ENCODE peak calls at places on chromosome 19, in five cellular contexts. Z is A549, I is IMR-90, U is HepG2, F is H1. W is an unnamed sample.

GRCh38 chr19:35545855-35546381 is 492 bp downstream of the TMEM147 start:
- DNase-seq in Z (peak), I (no peak), U (no peak), F (no peak), W (peak)

GRCh38 chr19:10224337-10224736 is 6.8 kb downstream of the S1PR2 start:
- DNase-seq in Z (no peak), I (no peak), U (no peak), F (no peak), W (no peak)

GRCh38 chr19:58346961-58347929 is 6.0 kb downstream of the A1BG start:
- DNase-seq in Z (peak), I (peak), U (no peak), F (peak), W (peak)

GRCh38 chr19:13169769-13170168 is 19.6 kb downstream of the IER2 start:
- DNase-seq in Z (peak), I (peak), U (no peak), F (no peak), W (no peak)

GRCh38 chr19:22503524-22503923 is 81.4 kb upstream of the ZNF98 start:
- DNase-seq in Z (no peak), I (no peak), U (no peak), F (no peak), W (no peak)

GRCh38 chr19:4375164-4375619 is 25.2 kb downstream of the SH3GL1 start:
- DNase-seq in Z (peak), I (no peak), U (peak), F (peak), W (peak)

GRCh38 chr19:35563207-35563829 is at the start of gene ATP4A:
- DNase-seq in Z (no peak), I (no peak), U (no peak), F (no peak), W (no peak)

GRCh38 chr19:36183455-36183741 is 31.1 kb downstream of the ZNF565 start:
- DNase-seq in Z (no peak), I (no peak), U (no peak), F (no peak), W (no peak)

GRCh38 chr19:34500656-34501120 is 19.1 kb downstream of the WTIP start:
- DNase-seq in Z (no peak), I (no peak), U (no peak), F (no peak), W (no peak)

GRCh38 chr19:7337380-7338194 is 11.2 kb upstream of the ARHGEF18 start:
- DNase-seq in Z (no peak), I (no peak), U (no peak), F (no peak), W (no peak)

DNA sequence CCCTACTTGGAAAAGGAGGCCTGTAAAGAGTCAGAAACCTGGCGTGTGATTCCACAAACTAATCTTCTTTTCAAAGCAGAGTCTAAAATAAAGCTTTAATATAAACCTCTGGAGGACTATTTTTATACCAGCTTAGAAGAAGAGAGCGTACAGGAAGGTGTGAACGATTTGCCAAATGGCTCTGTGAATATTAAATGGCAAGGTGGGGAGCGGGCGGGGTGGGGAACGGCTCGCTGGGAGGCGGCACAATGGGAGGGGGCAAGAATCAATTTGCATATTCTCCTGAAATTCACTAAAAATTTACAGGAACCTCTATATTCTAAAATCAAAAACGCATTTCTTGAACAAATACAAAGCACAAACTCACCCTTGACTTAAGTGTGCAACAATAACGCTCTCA is 982 bp downstream of the ZNF780B start:
- DNase-seq in Z (no peak), I (no peak), U (no peak), F (no peak), W (peak)
- H3K4me3 ChIP-seq in Z (peak), I (peak), U (peak), F (peak), W (peak)

GRCh38 chr19:8426283-8426682 is 13.2 kb downstream of the MARCHF2 start:
- DNase-seq in Z (no peak), I (no peak), U (no peak), F (no peak), W (no peak)

GRCh38 chr19:8429044-8429443 is 15.7 kb upstream of the HNRNPM start:
- DNase-seq in Z (no peak), I (no peak), U (no peak), F (no peak), W (no peak)

GRCh38 chr19:8421484-8422461 is 8.7 kb downstream of the MARCHF2 start:
- DNase-seq in Z (no peak), I (no peak), U (peak), F (no peak), W (no peak)

GRCh38 chr19:8423821-8424223 is 10.7 kb downstream of the MARCHF2 start:
- DNase-seq in Z (peak), I (peak), U (peak), F (no peak), W (peak)
- TF ChIP-seq USF2 in Z (no peak), I (no peak), U (no peak), F (no peak), W (no peak)

DNA sequence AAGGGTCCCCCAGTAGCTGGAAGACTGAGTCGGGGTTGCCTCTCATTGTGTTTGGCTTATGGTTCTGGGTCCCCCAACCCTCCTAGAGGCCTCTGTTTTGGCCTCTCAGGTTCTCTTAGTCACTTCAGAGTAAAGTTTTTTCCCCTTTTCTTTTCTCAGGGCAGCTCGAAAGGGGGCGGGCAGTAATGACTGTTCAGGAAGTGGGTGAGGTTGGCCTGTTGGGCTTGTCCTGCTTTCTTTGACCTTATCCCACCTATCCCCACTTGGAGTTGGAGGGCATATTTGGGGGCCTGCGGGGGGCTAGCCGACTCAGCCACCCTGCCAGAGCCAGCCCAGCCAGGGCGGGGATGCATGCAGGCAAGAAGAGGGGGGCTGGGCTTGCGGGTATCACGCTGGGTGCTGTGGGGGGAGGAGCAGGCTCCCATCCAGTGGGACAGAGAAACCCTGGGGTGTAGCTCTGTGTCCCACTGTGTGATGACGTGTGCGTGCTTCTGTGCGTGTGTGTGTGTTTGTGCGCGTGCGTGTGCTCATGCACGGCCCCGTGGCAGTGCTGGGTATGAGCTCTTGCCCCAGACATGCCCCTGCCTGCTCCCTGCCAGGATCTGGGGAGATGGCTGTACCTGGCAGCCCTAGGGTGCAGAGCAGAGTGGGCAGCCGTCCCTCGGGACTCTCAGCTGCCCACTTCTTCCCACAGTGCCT is 1.4 kb downstream of the CIC start:
- DNase-seq in Z (peak), I (no peak), U (no peak), F (no peak), W (peak)
- H3K4me3 ChIP-seq in Z (peak), I (peak), U (peak), F (no peak), W (peak)

GRCh38 chr19:32550666-32551065 is 30.3 kb upstream of the PDCD5 start:
- DNase-seq in Z (no peak), I (no peak), U (no peak), F (no peak), W (no peak)
- TF ChIP-seq USF2 in Z (no peak), I (no peak), U (no peak), F (no peak), W (no peak)

GRCh38 chr19:54551950-54552912 is 21.4 kb upstream of the LILRA2 start:
- DNase-seq in Z (no peak), I (no peak), U (no peak), F (no peak), W (no peak)

GRCh38 chr19:54554006-54554405 is 19.6 kb upstream of the LILRA2 start:
- DNase-seq in Z (no peak), I (no peak), U (no peak), F (no peak), W (no peak)

GRCh38 chr19:54551293-54551692 is 22.3 kb upstream of the LILRA2 start:
- DNase-seq in Z (no peak), I (no peak), U (no peak), F (no peak), W (no peak)

GRCh38 chr19:54554896-54555295 is 18.7 kb upstream of the LILRA2 start:
- DNase-seq in Z (no peak), I (no peak), U (no peak), F (no peak), W (no peak)

GRCh38 chr19:54552913-54553310 is 20.7 kb upstream of the LILRA2 start:
- DNase-seq in Z (no peak), I (no peak), U (no peak), F (no peak), W (no peak)
- H3K4me3 ChIP-seq in Z (no peak), I (no peak), U (no peak), F (no peak), W (no peak)

DNA sequence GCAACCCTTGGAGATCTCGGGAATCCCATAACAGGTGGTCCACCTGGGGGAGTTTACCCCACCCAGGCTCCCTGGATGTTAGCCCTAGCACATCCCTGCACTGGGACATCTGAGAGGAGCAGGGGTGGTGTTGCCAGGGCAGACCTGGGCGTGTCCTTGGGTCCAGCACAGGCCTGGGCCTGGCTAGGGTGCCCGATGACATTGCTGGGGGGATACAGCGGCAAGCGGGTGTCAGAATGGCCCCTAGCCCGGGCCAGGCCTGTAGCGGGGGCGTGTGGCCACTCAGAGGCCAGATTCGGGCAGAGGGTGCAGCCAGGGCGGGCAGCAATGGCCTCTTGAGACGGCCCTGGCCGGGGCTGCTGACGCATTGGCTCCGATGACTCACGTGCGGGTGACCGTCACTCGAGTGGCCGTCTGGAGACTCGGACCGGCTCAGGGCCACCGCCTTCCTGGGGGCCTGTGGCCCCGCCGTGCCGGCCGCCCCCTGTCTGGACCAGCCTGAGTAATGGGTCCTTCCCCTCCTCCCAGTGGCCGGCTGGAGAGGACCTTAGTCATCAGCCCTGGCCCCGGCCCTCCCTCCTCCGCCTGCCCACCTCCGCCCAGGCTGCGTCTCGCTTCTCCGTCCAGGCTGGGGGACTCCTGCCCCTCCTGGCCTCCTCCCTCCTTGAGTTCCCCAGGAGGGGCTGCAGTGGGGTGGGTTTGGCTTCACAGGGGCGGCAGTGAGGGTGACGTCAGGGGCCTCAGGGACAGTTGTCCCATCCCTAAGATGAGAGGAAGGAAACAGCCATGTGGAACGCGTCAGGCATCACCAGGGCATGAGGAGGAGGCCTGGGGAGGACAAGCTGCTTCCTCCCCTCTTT is 23.2 kb upstream of the CRTC1 start:
- DNase-seq in Z (peak), I (peak), U (no peak), F (no peak), W (no peak)
- TF ChIP-seq USF2 in Z (peak), I (peak), U (no peak), F (no peak), W (no peak)

GRCh38 chr19:47714339-47714738 is 1.1 kb downstream of the EHD2 start:
- DNase-seq in Z (no peak), I (no peak), U (no peak), F (no peak), W (no peak)
- H3K4me3 ChIP-seq in Z (peak), I (peak), U (no peak), F (no peak), W (peak)